ENCODE peak calls at places on chromosomes 16 and 17, in four cellular contexts. W is stimulated activated CD8-positive, alpha-beta memory T cell treated with anti-CD3 and anti-CD28 coated beads, Interleukin-4, amount 100 ng/mL, for 4 hours; C is activated effector memory CD4-positive, alpha-beta T cell treated with anti-CD3 and anti-CD28 coated beads, Interleukin-2, amount 50 U/mL, for 16 hours; G is cardiac muscle cell. F is an unnamed sample.

GRCh38 chr17:31596382-31597323 is 205.2 kb downstream of the RAB11FIP4 start:
- DNase-seq in W (no peak), C (no peak), G (peak; percentile 96), F (peak; percentile 83)

GRCh38 chr16:84647830-84648594 is at the start of gene KLHL36:
- DNase-seq in W (peak; percentile 39), C (peak; percentile 92), G (peak; percentile 45), F (no peak)

GRCh38 chr16:72124761-72125634 is 31.4 kb downstream of the DHX38 start:
- DNase-seq in W (peak; percentile 13), C (peak; percentile 82), G (peak; percentile 87), F (peak; percentile 59)

GRCh38 chr17:59149051-59149450 is 5.9 kb downstream of the SKA2 start:
- DNase-seq in W (no peak), C (no peak), G (no peak), F (no peak)

GRCh38 chr16:82061861-82062525 is 26.9 kb downstream of the HSD17B2 start:
- DNase-seq in W (no peak), C (no peak), G (peak; percentile 40), F (no peak)

GRCh38 chr17:6536566-6537065 is 19.7 kb downstream of the PITPNM3 start:
- DNase-seq in W (no peak), C (no peak), G (no peak), F (no peak)

GRCh38 chr16:85491798-85492616 is 121.1 kb upstream of the GSE1 start:
- DNase-seq in W (no peak), C (no peak), G (no peak), F (no peak)

GRCh38 chr16:69073181-69073669 is 32.2 kb upstream of the HAS3 start:
- DNase-seq in W (no peak), C (no peak), G (peak; percentile 80), F (no peak)

GRCh38 chr16:68331879-68332410 is 21.1 kb downstream of the PRMT7 start:
- DNase-seq in W (no peak), C (no peak), G (no peak), F (no peak)

GRCh38 chr17:68567581-68567980 is 33.6 kb downstream of the FAM20A start:
- DNase-seq in W (no peak), C (no peak), G (no peak), F (no peak)

GRCh38 chr16:75066861-75067447 is 49.6 kb downstream of the LDHD start:
- DNase-seq in W (no peak), C (peak; percentile 19), G (no peak), F (no peak)

GRCh38 chr17:2398655-2399571 is 1.9 kb downstream of the MNT start:
- DNase-seq in W (no peak), C (peak; percentile 83), G (peak; percentile 81), F (no peak)

GRCh38 chr16:87507351-87508069 is 14.7 kb upstream of the ZCCHC14 start:
- DNase-seq in W (no peak), C (no peak), G (peak; percentile 35), F (no peak)

GRCh38 chr17:67629963-67630320 is 87.8 kb upstream of the NOL11 start:
- DNase-seq in W (no peak), C (no peak), G (peak; percentile 75), F (no peak)

GRCh38 chr16:17305694-17306093 is 165.1 kb downstream of the XYLT1 start:
- DNase-seq in W (no peak), C (peak; percentile 70), G (no peak), F (no peak)

GRCh38 chr17:76224321-76224852 is 15.9 kb downstream of the RNF157 start:
- DNase-seq in W (no peak), C (peak; percentile 17), G (no peak), F (no peak)

GRCh38 chr17:7589891-7590611 is at the start of gene SOX15:
- DNase-seq in W (no peak), C (no peak), G (no peak), F (no peak)

GRCh38 chr16:54027126-54027922 is 259.3 kb downstream of the IRX3 start:
- DNase-seq in W (no peak), C (no peak), G (peak; percentile 76), F (no peak)

GRCh38 chr17:81412490-81413093 is 17.3 kb downstream of the BAHCC1 start:
- DNase-seq in W (peak; percentile 35), C (peak; percentile 81), G (peak; percentile 53), F (no peak)

GRCh38 chr16:89919535-89920406 is 1.1 kb downstream of the MC1R start:
- DNase-seq in W (no peak), C (no peak), G (no peak), F (no peak)

GRCh38 chr16:86048221-86048620 is 149.3 kb downstream of the IRF8 start:
- DNase-seq in W (no peak), C (no peak), G (no peak), F (no peak)

GRCh38 chr16:60074378-60074777 is 1340.3 kb upstream of the GOT2 start:
- DNase-seq in W (no peak), C (no peak), G (no peak), F (no peak)

GRCh38 chr17:28339431-28339830 is 3.9 kb downstream of the TNFAIP1 start:
- DNase-seq in W (no peak), C (no peak), G (no peak), F (no peak)

GRCh38 chr16:71930013-71930563 is 34.8 kb downstream of the IST1 start:
- DNase-seq in W (no peak), C (no peak), G (no peak), F (no peak)

GRCh38 chr16:71384073-71384724 is 25.7 kb downstream of the CALB2 start:
- DNase-seq in W (no peak), C (no peak), G (no peak), F (no peak)

GRCh38 chr17:72687941-72688340 is 404.5 kb downstream of the SLC39A11 start:
- DNase-seq in W (no peak), C (no peak), G (no peak), F (no peak)

GRCh38 chr17:61221597-61222471 is 177.8 kb upstream of the TBX2 start:
- DNase-seq in W (no peak), C (no peak), G (no peak), F (no peak)

GRCh38 chr17:15469260-15469659 is 1.8 kb upstream of the CDRT4 start:
- DNase-seq in W (no peak), C (no peak), G (peak; percentile 60), F (no peak)

GRCh38 chr17:45675012-45675411 is 109.1 kb upstream of the CRHR1 start:
- DNase-seq in W (no peak), C (no peak), G (no peak), F (no peak)

GRCh38 chr16:88854306-88855111 is 2.2 kb downstream of the GALNS start:
- DNase-seq in W (no peak), C (no peak), G (no peak), F (no peak)

GRCh38 chr17:41645371-41646063 is 21.1 kb upstream of the KRT17 start:
- DNase-seq in W (no peak), C (no peak), G (peak; percentile 56), F (no peak)

GRCh38 chr17:57112994-57113393 is 27.9 kb downstream of the AKAP1 start:
- DNase-seq in W (no peak), C (no peak), G (peak; percentile 10), F (no peak)

GRCh38 chr17:50681260-50682200 is 26.2 kb downstream of the ANKRD40 start:
- DNase-seq in W (no peak), C (no peak), G (peak; percentile 87), F (peak; percentile 84)

GRCh38 chr16:13390986-13391305 is 489.5 kb downstream of the SHISA9 start:
- DNase-seq in W (no peak), C (no peak), G (no peak), F (no peak)

GRCh38 chr16:65105173-65105572 is 16.7 kb downstream of the CDH11 start:
- DNase-seq in W (no peak), C (no peak), G (no peak), F (no peak)

GRCh38 chr16:75420987-75421819 is 12.1 kb downstream of the CFDP1 start:
- DNase-seq in W (no peak), C (peak; percentile 72), G (peak; percentile 85), F (no peak)